ENCODE peak calls at places on chromosomes 3 and 15, in four cellular contexts. One of them, this sample, is unnamed.
A peak's percentile ranks its signal among the peaks of the same experiment; 100 is the strongest.

GRCh38 chr15:98282656-98283332 is 322.3 kb downstream of the ARRDC4 start:
- DNase-seq in K562: no peak
- DNase-seq in GM12878: no peak
- DNase-seq in H1: no peak
- DNase-seq in this sample: no peak

GRCh38 chr3:9211155-9211950 is 38.1 kb downstream of the SRGAP3 start:
- DNase-seq in H1: no peak
- DNase-seq in K562: no peak
- DNase-seq in GM12878: no peak
- DNase-seq in this sample: no peak

GRCh38 chr3:99509224-99509623 is 129.2 kb upstream of the COL8A1 start:
- DNase-seq in K562: no peak
- DNase-seq in GM12878: no peak
- DNase-seq in H1: no peak
- DNase-seq in this sample: no peak

GRCh38 chr3:103048371-103048722 is 613.5 kb downstream of the ZPLD1 start:
- DNase-seq in GM12878: no peak
- DNase-seq in K562: no peak
- DNase-seq in H1: no peak
- DNase-seq in this sample: no peak

GRCh38 chr3:8579101-8579500 is 65.5 kb downstream of the SSUH2 start:
- DNase-seq in K562: no peak
- DNase-seq in GM12878: peak; percentile 51
- DNase-seq in H1: no peak
- DNase-seq in this sample: no peak

GRCh38 chr15:42144841-42145375 is 11.5 kb downstream of the PLA2G4F start:
- DNase-seq in H1: no peak
- DNase-seq in K562: no peak
- DNase-seq in GM12878: no peak
- DNase-seq in this sample: no peak

GRCh38 chr3:184230603-184231528 is 1.5 kb downstream of the VWA5B2 start:
- DNase-seq in H1: peak; percentile 57
- DNase-seq in GM12878: no peak
- DNase-seq in K562: no peak
- DNase-seq in this sample: no peak

GRCh38 chr3:30472090-30472489 is 134.3 kb upstream of the TGFBR2 start:
- DNase-seq in K562: no peak
- DNase-seq in H1: no peak
- DNase-seq in GM12878: no peak
- DNase-seq in this sample: no peak

GRCh38 chr3:169545606-169546005 is 117.9 kb downstream of the MECOM start:
- DNase-seq in K562: no peak
- DNase-seq in H1: no peak
- DNase-seq in GM12878: no peak
- DNase-seq in this sample: no peak

GRCh38 chr3:193869221-193870201 is 266.4 kb upstream of the HES1 start:
- DNase-seq in H1: peak; percentile 74
- DNase-seq in GM12878: no peak
- DNase-seq in K562: no peak
- DNase-seq in this sample: no peak

GRCh38 chr15:99181544-99181943 is 67.8 kb downstream of the TTC23 start:
- DNase-seq in K562: no peak
- DNase-seq in H1: no peak
- DNase-seq in GM12878: no peak
- DNase-seq in this sample: no peak

GRCh38 chr3:66101901-66102300 is 63.2 kb upstream of the MAGI1 start:
- DNase-seq in H1: no peak
- DNase-seq in GM12878: no peak
- DNase-seq in K562: no peak
- DNase-seq in this sample: no peak

GRCh38 chr3:43468141-43468540 is 153.7 kb downstream of the ANO10 start:
- DNase-seq in GM12878: no peak
- DNase-seq in K562: no peak
- DNase-seq in H1: no peak
- DNase-seq in this sample: no peak

GRCh38 chr3:127970966-127971592 is 56.0 kb downstream of the KBTBD12 start:
- DNase-seq in H1: no peak
- DNase-seq in GM12878: peak; percentile 26
- DNase-seq in K562: peak; percentile 38
- DNase-seq in this sample: peak; percentile 34

GRCh38 chr3:62670351-62670750 is 204.9 kb downstream of the CADPS start:
- DNase-seq in K562: no peak
- DNase-seq in GM12878: no peak
- DNase-seq in H1: no peak
- DNase-seq in this sample: no peak

GRCh38 chr15:65368646-65369045 is 9.2 kb downstream of the IGDCC3 start:
- DNase-seq in H1: no peak
- DNase-seq in K562: no peak
- DNase-seq in GM12878: no peak
- DNase-seq in this sample: no peak

GRCh38 chr15:31328999-31329639 is 2.5 kb downstream of the KLF13 start:
- DNase-seq in GM12878: no peak
- DNase-seq in K562: peak; percentile 11
- DNase-seq in H1: peak; percentile 73
- DNase-seq in this sample: no peak

GRCh38 chr3:158508481-158508880 is 62.5 kb upstream of the MLF1 start:
- DNase-seq in H1: no peak
- DNase-seq in GM12878: no peak
- DNase-seq in K562: no peak
- DNase-seq in this sample: no peak

GRCh38 chr3:163368168-163368567 is 1710.1 kb downstream of the SI start:
- DNase-seq in H1: no peak
- DNase-seq in K562: no peak
- DNase-seq in GM12878: no peak
- DNase-seq in this sample: no peak

GRCh38 chr15:93179704-93180103 is 90.7 kb upstream of the RGMA start:
- DNase-seq in H1: peak; percentile 59
- DNase-seq in K562: no peak
- DNase-seq in GM12878: no peak
- DNase-seq in this sample: no peak

GRCh38 chr3:12479919-12480425 is 4.3 kb upstream of the TSEN2 start:
- DNase-seq in K562: peak; percentile 62
- DNase-seq in GM12878: no peak
- DNase-seq in H1: peak; percentile 64
- DNase-seq in this sample: peak; percentile 66

GRCh38 chr15:98873441-98874218 is 134.0 kb downstream of the PGPEP1L start:
- DNase-seq in GM12878: no peak
- DNase-seq in H1: no peak
- DNase-seq in K562: no peak
- DNase-seq in this sample: no peak

GRCh38 chr15:32843211-32843907 is 125.6 kb downstream of the GREM1 start:
- DNase-seq in K562: no peak
- DNase-seq in GM12878: no peak
- DNase-seq in H1: no peak
- DNase-seq in this sample: no peak

GRCh38 chr3:58572013-58572633 is 5.1 kb downstream of the FAM107A start:
- DNase-seq in H1: no peak
- DNase-seq in K562: no peak
- DNase-seq in GM12878: no peak
- DNase-seq in this sample: no peak

GRCh38 chr3:102235679-102236078 is 199.1 kb upstream of the ZPLD1 start:
- DNase-seq in GM12878: no peak
- DNase-seq in K562: no peak
- DNase-seq in H1: no peak
- DNase-seq in this sample: peak; percentile 11

GRCh38 chr15:42152921-42153680 is 3.3 kb downstream of the PLA2G4F start:
- DNase-seq in H1: no peak
- DNase-seq in K562: no peak
- DNase-seq in GM12878: no peak
- DNase-seq in this sample: no peak

GRCh38 chr15:54256190-54256589 is 277.9 kb downstream of the UNC13C start:
- DNase-seq in H1: no peak
- DNase-seq in K562: no peak
- DNase-seq in GM12878: no peak
- DNase-seq in this sample: no peak

GRCh38 chr3:53261712-53262111 is 5.9 kb upstream of the TKT start:
- DNase-seq in K562: no peak
- DNase-seq in GM12878: no peak
- DNase-seq in H1: no peak
- DNase-seq in this sample: no peak

GRCh38 chr15:23866832-23867231 is 179.7 kb upstream of the NDN start:
- DNase-seq in K562: peak; percentile 34
- DNase-seq in GM12878: no peak
- DNase-seq in H1: no peak
- DNase-seq in this sample: peak; percentile 30

GRCh38 chr3:107757140-107757539 is 234.4 kb downstream of the BBX start:
- DNase-seq in K562: no peak
- DNase-seq in H1: no peak
- DNase-seq in GM12878: no peak
- DNase-seq in this sample: no peak

GRCh38 chr3:149968216-149968615 is 2.5 kb downstream of the PFN2 start:
- DNase-seq in H1: no peak
- DNase-seq in GM12878: no peak
- DNase-seq in K562: no peak
- DNase-seq in this sample: no peak

GRCh38 chr15:44712108-44713005 is 1.0 kb downstream of the B2M start:
- DNase-seq in GM12878: no peak
- DNase-seq in H1: no peak
- DNase-seq in K562: peak; percentile 85
- DNase-seq in this sample: peak; percentile 43

GRCh38 chr3:54443572-54444161 is 321.3 kb downstream of the CACNA2D3 start:
- DNase-seq in K562: no peak
- DNase-seq in H1: no peak
- DNase-seq in GM12878: no peak
- DNase-seq in this sample: peak; percentile 82
- TF ChIP-seq BRCA1 in K562: no peak
- TF ChIP-seq BRCA1 in H1: no peak
- TF ChIP-seq BRCA1 in GM12878: no peak
- TF ChIP-seq BRCA1 in this sample: no peak

GRCh38 chr3:15309662-15310335 is 22.6 kb downstream of the SH3BP5 start:
- DNase-seq in K562: no peak
- DNase-seq in H1: no peak
- DNase-seq in GM12878: no peak
- DNase-seq in this sample: no peak
- TF ChIP-seq BRCA1 in K562: no peak
- TF ChIP-seq BRCA1 in H1: no peak
- TF ChIP-seq BRCA1 in GM12878: no peak
- TF ChIP-seq BRCA1 in this sample: no peak

DNA sequence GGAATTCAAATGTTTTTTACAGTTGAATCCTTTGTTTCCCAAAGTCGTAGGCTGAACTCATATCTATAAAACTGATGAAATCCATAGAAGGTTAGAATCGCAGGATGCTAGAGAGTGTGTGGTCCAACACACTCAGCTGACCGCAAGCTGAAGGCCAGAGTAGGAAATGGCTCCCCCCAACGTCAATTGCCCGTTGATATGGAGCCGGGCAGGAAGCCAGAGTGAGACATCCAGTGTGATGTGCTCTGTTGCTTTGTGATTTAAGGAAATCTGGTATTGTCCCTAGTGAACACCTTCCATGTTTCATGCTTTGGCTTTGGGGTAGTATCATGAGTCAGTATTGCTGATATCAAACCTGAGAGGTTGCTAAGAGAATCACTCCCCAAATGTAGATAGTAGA is 5.8 kb upstream of the MEX3B start:
- DNase-seq in GM12878: no peak
- DNase-seq in K562: peak; percentile 57
- DNase-seq in H1: no peak
- DNase-seq in this sample: no peak
- TF ChIP-seq BRCA1 in GM12878: no peak
- TF ChIP-seq BRCA1 in K562: no peak
- TF ChIP-seq BRCA1 in H1: no peak
- TF ChIP-seq BRCA1 in this sample: no peak

DNA sequence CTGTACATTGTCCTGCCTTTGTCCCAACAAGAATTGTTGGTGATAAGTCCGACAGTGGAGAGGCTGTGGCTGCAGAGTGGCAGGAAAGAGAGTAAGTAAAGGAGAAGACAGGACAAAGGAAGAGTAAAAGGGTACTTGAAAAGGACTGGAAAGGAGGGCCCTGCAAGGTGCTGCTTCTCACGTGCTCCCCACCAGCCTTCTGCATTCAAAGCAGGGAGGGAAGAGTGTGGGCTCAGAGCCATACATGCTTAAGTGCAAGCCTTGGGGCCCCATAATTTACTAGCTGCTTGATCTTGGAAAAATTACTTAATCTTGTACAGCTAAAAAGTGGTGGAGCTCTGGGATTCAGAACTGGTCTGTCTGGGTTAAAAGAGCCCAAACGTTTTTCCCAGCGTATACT is 29.9 kb downstream of the MME start:
- DNase-seq in GM12878: no peak
- DNase-seq in K562: no peak
- DNase-seq in H1: no peak
- DNase-seq in this sample: no peak
- TF ChIP-seq BRCA1 in GM12878: no peak
- TF ChIP-seq BRCA1 in K562: no peak
- TF ChIP-seq BRCA1 in H1: no peak
- TF ChIP-seq BRCA1 in this sample: no peak